ENCODE peak calls at places on chromosomes 5 and 9, in seven cellular contexts. T is tibial nerve; I is endodermal cell; H is naive thymus-derived CD4-positive, alpha-beta T cell; F is adrenal gland; A is IMR-90; O is heart left ventricle. R is an unnamed sample.

GRCh38 chr9:34413229-34413852 is 36.6 kb upstream of the MYORG start:
- DNase-seq in T (peak; percentile 20), I (peak; percentile 94), H (peak; percentile 5), F (peak; percentile 66), A (peak; percentile 43), O (no peak), R (no peak)

GRCh38 chr5:110823571-110823970 is 84.8 kb downstream of the SLC25A46 start:
- DNase-seq in T (no peak), I (no peak), H (no peak), F (no peak), A (no peak), O (no peak), R (no peak)

GRCh38 chr5:32540446-32540845 is 44.9 kb upstream of the SUB1 start:
- DNase-seq in T (no peak), I (no peak), H (no peak), F (no peak), A (no peak), O (no peak), R (no peak)

GRCh38 chr9:121281614-121282291 is 13.8 kb downstream of the GSN start:
- DNase-seq in T (no peak), I (peak; percentile 81), H (no peak), F (peak; percentile 86), A (peak; percentile 65), O (peak; percentile 90), R (peak; percentile 95)

GRCh38 chr5:94375801-94376200 is 242.6 kb downstream of the KIAA0825 start:
- DNase-seq in T (no peak), I (no peak), H (no peak), F (no peak), A (no peak), O (no peak), R (no peak)

GRCh38 chr5:35677878-35678277 is 60.2 kb downstream of the SPEF2 start:
- DNase-seq in T (no peak), I (no peak), H (no peak), F (no peak), A (no peak), O (no peak), R (no peak)

GRCh38 chr5:537098-537497 is 12.8 kb upstream of the SLC9A3 start:
- DNase-seq in T (no peak), I (no peak), H (no peak), F (no peak), A (no peak), O (no peak), R (no peak)

GRCh38 chr9:19517202-19517942 is 108.6 kb downstream of the ACER2 start:
- DNase-seq in T (no peak), I (peak; percentile 93), H (no peak), F (no peak), A (no peak), O (no peak), R (no peak)

GRCh38 chr5:65094279-65094678 is 325.5 kb downstream of the CWC27 start:
- DNase-seq in T (no peak), I (no peak), H (no peak), F (no peak), A (no peak), O (no peak), R (no peak)

GRCh38 chr5:4348418-4348817 is 752.8 kb downstream of the IRX1 start:
- DNase-seq in T (no peak), I (no peak), H (no peak), F (no peak), A (no peak), O (no peak), R (no peak)

GRCh38 chr5:139246394-139246793 is 47.1 kb upstream of the MATR3 start:
- DNase-seq in T (no peak), I (peak; percentile 65), H (no peak), F (no peak), A (peak; percentile 60), O (no peak), R (no peak)

GRCh38 chr9:24342457-24342856 is 203.2 kb downstream of the IZUMO3 start:
- DNase-seq in T (no peak), I (no peak), H (no peak), F (no peak), A (no peak), O (no peak), R (no peak)

GRCh38 chr9:38067892-38068615 is 973 bp downstream of the SHB start:
- DNase-seq in T (no peak), I (peak; percentile 68), H (peak; percentile 5), F (no peak), A (no peak), O (no peak), R (peak; percentile 83)

GRCh38 chr5:141973871-141974595 is 5.1 kb downstream of the RNF14 start:
- DNase-seq in T (no peak), I (no peak), H (no peak), F (no peak), A (peak; percentile 92), O (no peak), R (no peak)

GRCh38 chr5:105503950-105504349 is 1941.4 kb upstream of the NUDT12 start:
- DNase-seq in T (no peak), I (no peak), H (no peak), F (no peak), A (peak; percentile 13), O (no peak), R (no peak)

GRCh38 chr5:88672644-88673493 is 210.1 kb downstream of the MEF2C start:
- DNase-seq in T (no peak), I (peak; percentile 91), H (no peak), F (no peak), A (no peak), O (no peak), R (no peak)

GRCh38 chr5:133118741-133119140 is 66.9 kb downstream of the HSPA4 start:
- DNase-seq in T (no peak), I (no peak), H (no peak), F (no peak), A (no peak), O (no peak), R (no peak)

DNA sequence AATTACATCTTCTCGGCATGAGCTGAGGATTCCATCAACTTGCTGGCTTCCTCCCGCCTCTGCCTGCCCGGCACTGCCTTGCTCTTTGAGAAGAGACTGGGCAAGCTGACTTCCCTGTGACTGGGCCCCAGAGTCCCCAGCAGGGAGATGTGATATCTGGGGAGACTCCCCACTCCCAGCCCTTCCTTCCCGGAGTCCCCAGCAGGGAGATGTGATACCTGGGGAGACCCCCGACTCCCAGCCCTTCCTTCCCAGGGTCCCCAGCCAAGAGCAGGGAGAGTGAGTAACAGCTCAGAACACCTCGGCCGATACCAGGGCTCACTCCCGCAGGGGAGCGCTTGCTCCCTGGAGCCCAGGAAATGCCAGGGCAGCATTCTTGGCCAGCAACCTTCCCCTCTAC is 90.1 kb upstream of the NEURL1B start:
- DNase-seq in T (no peak), I (peak; percentile 41), H (no peak), F (no peak), A (no peak), O (no peak), R (no peak)
- H3K4me1 ChIP-seq in T (no peaks in the 10 kb centered on the region), I (no peaks in the 10 kb centered on the region), H (no peaks in the 10 kb centered on the region), F (peaks cover 31% of the 10 kb centered on the region), A (no peaks in the 10 kb centered on the region), O (peaks cover 15% of the 10 kb centered on the region), R (peaks cover 3% of the 10 kb centered on the region)

GRCh38 chr5:28397502-28397941 is 1359.1 kb upstream of the CDH9 start:
- DNase-seq in T (no peak), I (peak; percentile 78), H (no peak), F (no peak), A (no peak), O (no peak), R (no peak)

GRCh38 chr5:28398185-28398584 is 1359.8 kb upstream of the CDH9 start:
- DNase-seq in T (no peak), I (no peak), H (no peak), F (no peak), A (no peak), O (no peak), R (no peak)

GRCh38 chr5:28402590-28403301 is 1364.4 kb upstream of the CDH9 start:
- DNase-seq in T (no peak), I (peak; percentile 60), H (no peak), F (no peak), A (no peak), O (no peak), R (no peak)

GRCh38 chr5:28400076-28400475 is 1361.7 kb upstream of the CDH9 start:
- DNase-seq in T (no peak), I (no peak), H (no peak), F (no peak), A (no peak), O (no peak), R (no peak)

GRCh38 chr5:28399211-28399610 is 1360.8 kb upstream of the CDH9 start:
- DNase-seq in T (no peak), I (no peak), H (no peak), F (no peak), A (no peak), O (no peak), R (no peak)
- H3K4me1 ChIP-seq in T (peaks cover 16% of the 10 kb centered on the region), I (peaks cover 6% of the 10 kb centered on the region), H (no peaks in the 10 kb centered on the region), F (no peaks in the 10 kb centered on the region), A (no peaks in the 10 kb centered on the region), O (no peaks in the 10 kb centered on the region), R (no peaks in the 10 kb centered on the region)

GRCh38 chr9:93461810-93462209 is 8.4 kb upstream of the FAM120AOS start:
- DNase-seq in T (no peak), I (no peak), H (no peak), F (no peak), A (no peak), O (no peak), R (no peak)
- H3K4me1 ChIP-seq in T (peaks cover 90% of the 10 kb centered on the region), I (no peaks in the 10 kb centered on the region), H (peaks cover 32% of the 10 kb centered on the region), F (peaks cover 77% of the 10 kb centered on the region), A (peaks cover 16% of the 10 kb centered on the region), O (peaks cover 94% of the 10 kb centered on the region), R (peaks cover 18% of the 10 kb centered on the region)

GRCh38 chr5:150490296-150490669 is 17.6 kb upstream of the NDST1 start:
- DNase-seq in T (no peak), I (no peak), H (no peak), F (no peak), A (no peak), O (no peak), R (no peak)
- H3K4me1 ChIP-seq in T (peaks cover 86% of the 10 kb centered on the region), I (peaks cover 14% of the 10 kb centered on the region), H (peaks cover 3% of the 10 kb centered on the region), F (peaks cover 65% of the 10 kb centered on the region), A (peaks cover 48% of the 10 kb centered on the region), O (peaks cover 68% of the 10 kb centered on the region), R (peaks cover 50% of the 10 kb centered on the region)

DNA sequence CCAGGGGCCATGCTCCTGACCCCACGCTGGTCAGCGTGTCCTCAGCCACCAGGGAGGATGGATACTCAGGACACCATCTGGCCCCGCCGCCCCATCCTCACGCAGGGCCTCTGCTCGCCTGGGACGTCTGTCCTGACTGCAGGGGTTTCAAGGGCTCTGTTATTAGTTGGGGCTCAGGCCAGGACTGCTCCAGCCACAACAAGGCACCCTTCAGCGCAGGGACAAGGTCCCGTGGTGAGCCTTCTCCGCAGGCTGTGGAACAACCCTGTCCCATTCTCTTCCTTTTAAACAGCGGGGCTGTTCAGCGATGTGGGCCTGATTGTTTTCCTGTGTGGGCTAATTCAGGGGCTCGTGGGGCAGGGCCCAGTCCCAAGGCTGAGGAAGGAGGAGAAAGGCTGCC is 61.6 kb downstream of the SEMA4D start:
- DNase-seq in T (no peak), I (peak; percentile 51), H (no peak), F (no peak), A (no peak), O (no peak), R (no peak)
- H3K4me1 ChIP-seq in T (peaks cover 73% of the 10 kb centered on the region), I (no peaks in the 10 kb centered on the region), H (peaks cover 73% of the 10 kb centered on the region), F (peaks cover 5% of the 10 kb centered on the region), A (peaks cover 3% of the 10 kb centered on the region), O (peaks cover 57% of the 10 kb centered on the region), R (peaks cover 56% of the 10 kb centered on the region)

DNA sequence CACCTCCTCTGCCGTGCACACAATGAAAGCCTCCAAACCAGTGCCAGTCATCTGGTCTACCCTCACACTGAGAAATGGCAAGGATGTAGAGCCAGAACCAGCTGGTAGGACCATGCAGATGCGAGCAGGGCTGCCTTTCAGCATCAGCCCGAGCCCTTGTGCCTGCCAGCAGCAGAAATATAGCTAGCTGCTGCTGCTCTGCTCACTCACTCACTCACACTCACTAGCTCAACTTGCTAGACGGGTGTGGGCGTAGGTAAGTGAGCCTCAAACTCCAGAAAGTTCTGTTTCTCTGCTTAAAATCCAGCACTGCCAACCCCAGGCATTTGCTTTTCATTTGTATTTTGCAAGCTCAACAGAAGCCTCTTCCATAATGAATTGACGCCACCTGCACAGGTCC is 114.0 kb downstream of the DRD1 start:
- DNase-seq in T (no peak), I (no peak), H (no peak), F (no peak), A (no peak), O (no peak), R (no peak)
- H3K4me1 ChIP-seq in T (no peaks in the 10 kb centered on the region), I (peaks cover 11% of the 10 kb centered on the region), H (no peaks in the 10 kb centered on the region), F (no peaks in the 10 kb centered on the region), A (no peaks in the 10 kb centered on the region), O (no peaks in the 10 kb centered on the region), R (no peaks in the 10 kb centered on the region)

R was measured in kidney.